ENCODE peak calls at places on chromosomes 16 and 17, in nine cellular contexts. H is CD8-positive, alpha-beta memory T cell; O is LoVo; C is GOT3; V is fibroblast of lung; R is left lung; P is brain microvascular endothelial cell; F is CD8-positive, alpha-beta T cell; J is WTC11. D is an unnamed sample.

GRCh38 chr17:44920565-44920940 is 5.3 kb upstream of the GFAP start:
- DNase-seq in H (no peak), O (no peak), C (no peak), V (no peak), R (peak), P (no peak), F (no peak), J (peak), D (no peak)

GRCh38 chr17:75090871-75091854 is 3.4 kb downstream of the SLC16A5 start:
- DNase-seq in H (no peak), O (no peak), C (no peak), V (no peak), R (no peak), P (no peak), F (no peak), J (no peak), D (no peak)

GRCh38 chr16:14628806-14629611 is 1.1 kb downstream of the PARN start:
- DNase-seq in H (no peak), O (no peak), C (no peak), V (peak), R (no peak), P (no peak), F (no peak), J (no peak), D (no peak)

GRCh38 chr17:56914641-56915263 is 903 bp upstream of the TRIM25 start:
- DNase-seq in H (no peak), O (peak), C (no peak), V (peak), R (no peak), P (no peak), F (no peak), J (no peak), D (no peak)

GRCh38 chr16:23827245-23827543 is 8.6 kb upstream of the PRKCB start:
- DNase-seq in H (no peak), O (no peak), C (no peak), V (no peak), R (no peak), P (no peak), F (no peak), J (no peak), D (no peak)

GRCh38 chr17:62911106-62911505 is 54.9 kb upstream of the TANC2 start:
- DNase-seq in H (no peak), O (no peak), C (no peak), V (no peak), R (no peak), P (no peak), F (no peak), J (no peak), D (no peak)

GRCh38 chr17:28745052-28745776 is 1.4 kb downstream of the TRAF4 start:
- DNase-seq in H (no peak), O (no peak), C (no peak), V (peak), R (peak), P (no peak), F (no peak), J (peak), D (no peak)

GRCh38 chr16:67555795-67556212 is 6.5 kb upstream of the CTCF start:
- DNase-seq in H (no peak), O (peak), C (no peak), V (peak), R (no peak), P (peak), F (no peak), J (no peak), D (no peak)

GRCh38 chr16:89938636-89938885 is 10.0 kb upstream of the DEF8 start:
- DNase-seq in H (no peak), O (no peak), C (no peak), V (no peak), R (no peak), P (no peak), F (no peak), J (no peak), D (no peak)

GRCh38 chr16:15961060-15961511 is 11.7 kb downstream of the ABCC1 start:
- DNase-seq in H (peak), O (no peak), C (no peak), V (peak), R (no peak), P (no peak), F (peak), J (no peak), D (no peak)

GRCh38 chr17:65400701-65401100 is 160.7 kb downstream of the AXIN2 start:
- DNase-seq in H (no peak), O (no peak), C (no peak), V (no peak), R (no peak), P (no peak), F (no peak), J (no peak), D (no peak)

GRCh38 chr16:72124761-72125634 is 31.4 kb downstream of the DHX38 start:
- DNase-seq in H (peak), O (peak), C (no peak), V (peak), R (peak), P (peak), F (peak), J (peak), D (peak)

GRCh38 chr17:69287168-69287567 is 39.8 kb downstream of the ABCA5 start:
- DNase-seq in H (no peak), O (peak), C (no peak), V (peak), R (no peak), P (no peak), F (no peak), J (no peak), D (no peak)

GRCh38 chr17:77572851-77573250 is 385.7 kb upstream of the TNRC6C start:
- DNase-seq in H (no peak), O (no peak), C (no peak), V (no peak), R (peak), P (no peak), F (no peak), J (no peak), D (no peak)

GRCh38 chr16:22937169-22937568 is 123.2 kb downstream of the HS3ST2 start:
- DNase-seq in H (no peak), O (no peak), C (no peak), V (no peak), R (no peak), P (no peak), F (no peak), J (no peak), D (no peak)

GRCh38 chr16:23055481-23055880 is 93.8 kb downstream of the USP31 start:
- DNase-seq in H (no peak), O (no peak), C (no peak), V (no peak), R (no peak), P (no peak), F (no peak), J (no peak), D (no peak)

GRCh38 chr17:75843577-75844529 is at the start of gene UNC13D:
- DNase-seq in H (peak), O (peak), C (no peak), V (no peak), R (peak), P (no peak), F (peak), J (no peak), D (no peak)

GRCh38 chr17:48074322-48075054 is 26.3 kb downstream of the NFE2L1 start:
- DNase-seq in H (peak), O (peak), C (no peak), V (peak), R (peak), P (peak), F (peak), J (peak), D (peak)

GRCh38 chr16:79451196-79451816 is 149.2 kb downstream of the MAF start:
- DNase-seq in H (no peak), O (no peak), C (no peak), V (no peak), R (no peak), P (no peak), F (no peak), J (no peak), D (no peak)

GRCh38 chr17:3513305-3514035 is 37.7 kb downstream of the ASPA start:
- DNase-seq in H (no peak), O (no peak), C (no peak), V (no peak), R (no peak), P (no peak), F (no peak), J (no peak), D (no peak)

GRCh38 chr16:65771707-65772106 is 594.8 kb upstream of the CDH5 start:
- DNase-seq in H (no peak), O (no peak), C (no peak), V (peak), R (no peak), P (no peak), F (no peak), J (no peak), D (no peak)

GRCh38 chr17:19644493-19645210 is 3.9 kb upstream of the ALDH3A2 start:
- DNase-seq in H (no peak), O (no peak), C (no peak), V (peak), R (no peak), P (no peak), F (no peak), J (no peak), D (no peak)

GRCh38 chr16:2897110-2897509 is 14.1 kb downstream of the FLYWCH2 start:
- DNase-seq in H (no peak), O (no peak), C (no peak), V (no peak), R (no peak), P (peak), F (no peak), J (no peak), D (no peak)

GRCh38 chr17:67993153-67993997 is 2.9 kb downstream of the C17orf58 start:
- DNase-seq in H (peak), O (peak), C (peak), V (peak), R (peak), P (peak), F (peak), J (peak), D (peak)

GRCh38 chr17:80063815-80064585 is 27.6 kb downstream of the CCDC40 start:
- DNase-seq in H (no peak), O (peak), C (no peak), V (peak), R (peak), P (peak), F (no peak), J (no peak), D (peak)

GRCh38 chr16:69880640-69881133 is 70.4 kb upstream of the CLEC18A start:
- DNase-seq in H (no peak), O (no peak), C (no peak), V (peak), R (no peak), P (no peak), F (no peak), J (no peak), D (no peak)

GRCh38 chr17:70499067-70499786 is 329.9 kb downstream of the KCNJ2 start:
- DNase-seq in H (no peak), O (no peak), C (no peak), V (no peak), R (no peak), P (no peak), F (no peak), J (no peak), D (no peak)

GRCh38 chr17:44556114-44556853 is 1.0 kb upstream of the FZD2 start:
- DNase-seq in H (no peak), O (peak), C (no peak), V (peak), R (no peak), P (no peak), F (no peak), J (peak), D (no peak)

GRCh38 chr17:28993013-28993600 is 12.7 kb downstream of the SEZ6 start:
- DNase-seq in H (no peak), O (no peak), C (no peak), V (no peak), R (no peak), P (no peak), F (no peak), J (no peak), D (no peak)

GRCh38 chr17:50301891-50302584 is 27.8 kb downstream of the TMEM92 start:
- DNase-seq in H (no peak), O (no peak), C (no peak), V (no peak), R (no peak), P (no peak), F (no peak), J (no peak), D (no peak)

GRCh38 chr17:45043268-45043681 is 8.2 kb downstream of the DCAKD start:
- DNase-seq in H (no peak), O (no peak), C (no peak), V (no peak), R (no peak), P (no peak), F (no peak), J (no peak), D (no peak)

GRCh38 chr17:58487589-58488427 is at the start of gene HSF5:
- DNase-seq in H (peak), O (no peak), C (no peak), V (peak), R (peak), P (no peak), F (peak), J (peak), D (no peak)

GRCh38 chr17:51154176-51154575 is 817 bp downstream of the NME1 start:
- DNase-seq in H (no peak), O (no peak), C (no peak), V (no peak), R (no peak), P (no peak), F (no peak), J (no peak), D (no peak)

GRCh38 chr16:27544671-27545070 is 5.0 kb downstream of the GTF3C1 start:
- DNase-seq in H (no peak), O (no peak), C (no peak), V (no peak), R (no peak), P (no peak), F (no peak), J (no peak), D (no peak)